ENCODE peak calls at places on chromosomes 2 and 18, in four cellular contexts. One of them, this sample, is unnamed.
A peak's percentile ranks its signal among the peaks of the same experiment; 100 is the strongest.

GRCh38 chr2:72035518-72036172 is 112.0 kb downstream of the CYP26B1 start:
- DNase-seq in adipocyte: no peak
- DNase-seq in NCI-H1105 treated with DMSO at 0.1 percent for 48 hours: no peak
- DNase-seq in LoVo: no peak
- DNase-seq in this sample: peak; percentile 9

GRCh38 chr2:218344090-218344754 is 12.4 kb upstream of the CATIP start:
- DNase-seq in LoVo: no peak
- DNase-seq in NCI-H1105 treated with DMSO at 0.1 percent for 48 hours: no peak
- DNase-seq in adipocyte: no peak
- DNase-seq in this sample: no peak

GRCh38 chr18:29123706-29124530 is 947.0 kb upstream of the CDH2 start:
- DNase-seq in adipocyte: peak; percentile 32
- DNase-seq in NCI-H1105 treated with DMSO at 0.1 percent for 48 hours: no peak
- DNase-seq in LoVo: no peak
- DNase-seq in this sample: no peak

GRCh38 chr2:241892299-241893137 is 23.0 kb downstream of the RTP5 start:
- DNase-seq in NCI-H1105 treated with DMSO at 0.1 percent for 48 hours: no peak
- DNase-seq in adipocyte: no peak
- DNase-seq in LoVo: no peak
- DNase-seq in this sample: no peak

GRCh38 chr2:18749912-18750526 is 160.7 kb upstream of the NT5C1B start:
- DNase-seq in LoVo: peak; percentile 57
- DNase-seq in adipocyte: peak; percentile 92
- DNase-seq in NCI-H1105 treated with DMSO at 0.1 percent for 48 hours: peak; percentile 40
- DNase-seq in this sample: peak; percentile 62

GRCh38 chr2:234111523-234111922 is 61.0 kb downstream of the SPP2 start:
- DNase-seq in LoVo: peak; percentile 67
- DNase-seq in adipocyte: peak; percentile 32
- DNase-seq in NCI-H1105 treated with DMSO at 0.1 percent for 48 hours: no peak
- DNase-seq in this sample: peak; percentile 33

GRCh38 chr18:76571689-76572088 is 76.6 kb upstream of the ZNF516 start:
- DNase-seq in adipocyte: no peak
- DNase-seq in NCI-H1105 treated with DMSO at 0.1 percent for 48 hours: no peak
- DNase-seq in LoVo: no peak
- DNase-seq in this sample: no peak

GRCh38 chr2:46967990-46968647 is 52.5 kb upstream of the MCFD2 start:
- DNase-seq in NCI-H1105 treated with DMSO at 0.1 percent for 48 hours: no peak
- DNase-seq in adipocyte: peak; percentile 97
- DNase-seq in LoVo: peak; percentile 88
- DNase-seq in this sample: peak; percentile 97

GRCh38 chr2:217964658-217965161 is 38.1 kb downstream of the TNS1 start:
- DNase-seq in NCI-H1105 treated with DMSO at 0.1 percent for 48 hours: no peak
- DNase-seq in LoVo: no peak
- DNase-seq in adipocyte: no peak
- DNase-seq in this sample: no peak

GRCh38 chr2:161873689-161874088 is 200.3 kb downstream of the DPP4 start:
- DNase-seq in LoVo: no peak
- DNase-seq in adipocyte: no peak
- DNase-seq in NCI-H1105 treated with DMSO at 0.1 percent for 48 hours: no peak
- DNase-seq in this sample: no peak

GRCh38 chr2:120104002-120104467 is 91.2 kb downstream of the EPB41L5 start:
- DNase-seq in adipocyte: peak; percentile 22
- DNase-seq in LoVo: no peak
- DNase-seq in NCI-H1105 treated with DMSO at 0.1 percent for 48 hours: no peak
- DNase-seq in this sample: peak; percentile 77

GRCh38 chr18:24015897-24016631 is 1.5 kb downstream of the TTC39C start:
- DNase-seq in LoVo: no peak
- DNase-seq in adipocyte: no peak
- DNase-seq in NCI-H1105 treated with DMSO at 0.1 percent for 48 hours: no peak
- DNase-seq in this sample: no peak

GRCh38 chr2:30456578-30456977 is 9.5 kb downstream of the LCLAT1 start:
- DNase-seq in adipocyte: no peak
- DNase-seq in NCI-H1105 treated with DMSO at 0.1 percent for 48 hours: no peak
- DNase-seq in LoVo: no peak
- DNase-seq in this sample: no peak

GRCh38 chr2:241061275-241061674 is 40.8 kb downstream of the MTERF4 start:
- DNase-seq in adipocyte: peak; percentile 59
- DNase-seq in LoVo: no peak
- DNase-seq in NCI-H1105 treated with DMSO at 0.1 percent for 48 hours: no peak
- DNase-seq in this sample: peak; percentile 75

GRCh38 chr2:111227716-111228141 is 107.0 kb downstream of the BCL2L11 start:
- DNase-seq in NCI-H1105 treated with DMSO at 0.1 percent for 48 hours: no peak
- DNase-seq in adipocyte: peak; percentile 50
- DNase-seq in LoVo: no peak
- DNase-seq in this sample: peak; percentile 96

GRCh38 chr2:188678921-188679320 is 295.3 kb upstream of the COL3A1 start:
- DNase-seq in adipocyte: peak; percentile 84
- DNase-seq in LoVo: no peak
- DNase-seq in NCI-H1105 treated with DMSO at 0.1 percent for 48 hours: no peak
- DNase-seq in this sample: peak; percentile 75

GRCh38 chr18:25099838-25100393 is 252.1 kb downstream of the ZNF521 start:
- DNase-seq in NCI-H1105 treated with DMSO at 0.1 percent for 48 hours: no peak
- DNase-seq in adipocyte: no peak
- DNase-seq in LoVo: no peak
- DNase-seq in this sample: peak; percentile 24

GRCh38 chr2:193463016-193463415 is 1268.3 kb upstream of the TMEFF2 start:
- DNase-seq in LoVo: no peak
- DNase-seq in NCI-H1105 treated with DMSO at 0.1 percent for 48 hours: no peak
- DNase-seq in adipocyte: peak; percentile 27
- DNase-seq in this sample: no peak

GRCh38 chr2:88006912-88007439 is 9.4 kb downstream of the RNU2-63P start:
- DNase-seq in NCI-H1105 treated with DMSO at 0.1 percent for 48 hours: no peak
- DNase-seq in LoVo: no peak
- DNase-seq in adipocyte: no peak
- DNase-seq in this sample: no peak

GRCh38 chr2:111100087-111100764 is 20.5 kb upstream of the BCL2L11 start:
- DNase-seq in adipocyte: no peak
- DNase-seq in NCI-H1105 treated with DMSO at 0.1 percent for 48 hours: no peak
- DNase-seq in LoVo: no peak
- DNase-seq in this sample: no peak

GRCh38 chr18:26863921-26864497 is 1.5 kb downstream of the AQP4 start:
- DNase-seq in LoVo: no peak
- DNase-seq in NCI-H1105 treated with DMSO at 0.1 percent for 48 hours: no peak
- DNase-seq in adipocyte: no peak
- DNase-seq in this sample: no peak

GRCh38 chr2:173572848-173573247 is 218.2 kb downstream of the CDCA7 start:
- DNase-seq in LoVo: no peak
- DNase-seq in NCI-H1105 treated with DMSO at 0.1 percent for 48 hours: no peak
- DNase-seq in adipocyte: no peak
- DNase-seq in this sample: no peak

This sample was measured in AG10803.